ENCODE peak calls at places on chromosomes 1 and 21, in seven cellular contexts. One of them, this sample, is unnamed.

GRCh38 chr1:150613061-150613920 is 16.1 kb downstream of the ENSA start:
- DNase-seq in activated CD8-positive, alpha-beta memory T cell treated with anti-CD3 and anti-CD28 coated beads for 24 hours: no peak
- DNase-seq in activated B cell treated with CpG ODN at 0.5 μM for 24 hours: no peak
- DNase-seq in AG08395: peak; percentile 71
- DNase-seq in H9: no peak
- DNase-seq in iPS-NIHi11: no peak
- DNase-seq in mucosa of descending colon: no peak
- DNase-seq in this sample: no peak

GRCh38 chr1:56469640-56470371 is 109.6 kb downstream of the PLPP3 start:
- DNase-seq in activated CD8-positive, alpha-beta memory T cell treated with anti-CD3 and anti-CD28 coated beads for 24 hours: no peak
- DNase-seq in activated B cell treated with CpG ODN at 0.5 μM for 24 hours: no peak
- DNase-seq in AG08395: peak; percentile 58
- DNase-seq in H9: no peak
- DNase-seq in iPS-NIHi11: no peak
- DNase-seq in mucosa of descending colon: no peak
- DNase-seq in this sample: peak; percentile 51

GRCh38 chr1:7366955-7367665 is 404.0 kb upstream of the VAMP3 start:
- DNase-seq in activated CD8-positive, alpha-beta memory T cell treated with anti-CD3 and anti-CD28 coated beads for 24 hours: no peak
- DNase-seq in activated B cell treated with CpG ODN at 0.5 μM for 24 hours: no peak
- DNase-seq in AG08395: no peak
- DNase-seq in H9: no peak
- DNase-seq in iPS-NIHi11: no peak
- DNase-seq in mucosa of descending colon: peak; percentile 73
- DNase-seq in this sample: no peak

GRCh38 chr1:167617100-167617949 is 12.7 kb upstream of the RCSD1 start:
- DNase-seq in activated CD8-positive, alpha-beta memory T cell treated with anti-CD3 and anti-CD28 coated beads for 24 hours: no peak
- DNase-seq in activated B cell treated with CpG ODN at 0.5 μM for 24 hours: peak; percentile 62
- DNase-seq in AG08395: peak; percentile 22
- DNase-seq in H9: no peak
- DNase-seq in iPS-NIHi11: peak; percentile 74
- DNase-seq in mucosa of descending colon: no peak
- DNase-seq in this sample: no peak

GRCh38 chr1:110617589-110617988 is 11.4 kb upstream of the KCNA2 start:
- DNase-seq in activated CD8-positive, alpha-beta memory T cell treated with anti-CD3 and anti-CD28 coated beads for 24 hours: no peak
- DNase-seq in activated B cell treated with CpG ODN at 0.5 μM for 24 hours: no peak
- DNase-seq in AG08395: no peak
- DNase-seq in H9: no peak
- DNase-seq in iPS-NIHi11: no peak
- DNase-seq in mucosa of descending colon: no peak
- DNase-seq in this sample: no peak

GRCh38 chr1:39646232-39647081 is 7.0 kb upstream of the HEYL start:
- DNase-seq in activated CD8-positive, alpha-beta memory T cell treated with anti-CD3 and anti-CD28 coated beads for 24 hours: no peak
- DNase-seq in activated B cell treated with CpG ODN at 0.5 μM for 24 hours: no peak
- DNase-seq in AG08395: peak; percentile 84
- DNase-seq in H9: peak; percentile 77
- DNase-seq in iPS-NIHi11: peak; percentile 46
- DNase-seq in mucosa of descending colon: no peak
- DNase-seq in this sample: peak; percentile 79

GRCh38 chr1:15939181-15940109 is 36.5 kb downstream of the ZBTB17 start:
- DNase-seq in activated CD8-positive, alpha-beta memory T cell treated with anti-CD3 and anti-CD28 coated beads for 24 hours: peak; percentile 57
- DNase-seq in activated B cell treated with CpG ODN at 0.5 μM for 24 hours: no peak
- DNase-seq in AG08395: peak; percentile 56
- DNase-seq in H9: no peak
- DNase-seq in iPS-NIHi11: no peak
- DNase-seq in mucosa of descending colon: no peak
- DNase-seq in this sample: peak; percentile 67

GRCh38 chr1:34597877-34598514 is 156.9 kb upstream of the GJB5 start:
- DNase-seq in activated CD8-positive, alpha-beta memory T cell treated with anti-CD3 and anti-CD28 coated beads for 24 hours: peak; percentile 76
- DNase-seq in activated B cell treated with CpG ODN at 0.5 μM for 24 hours: peak; percentile 32
- DNase-seq in AG08395: peak; percentile 79
- DNase-seq in H9: peak; percentile 88
- DNase-seq in iPS-NIHi11: peak; percentile 90
- DNase-seq in mucosa of descending colon: peak; percentile 48
- DNase-seq in this sample: peak; percentile 82

GRCh38 chr1:199404976-199405375 is 622.5 kb upstream of the NR5A2 start:
- DNase-seq in activated CD8-positive, alpha-beta memory T cell treated with anti-CD3 and anti-CD28 coated beads for 24 hours: no peak
- DNase-seq in activated B cell treated with CpG ODN at 0.5 μM for 24 hours: no peak
- DNase-seq in AG08395: no peak
- DNase-seq in H9: no peak
- DNase-seq in iPS-NIHi11: no peak
- DNase-seq in mucosa of descending colon: no peak
- DNase-seq in this sample: no peak

GRCh38 chr21:21064353-21064752 is 66.1 kb downstream of the NCAM2 start:
- DNase-seq in activated CD8-positive, alpha-beta memory T cell treated with anti-CD3 and anti-CD28 coated beads for 24 hours: no peak
- DNase-seq in activated B cell treated with CpG ODN at 0.5 μM for 24 hours: no peak
- DNase-seq in AG08395: no peak
- DNase-seq in H9: no peak
- DNase-seq in iPS-NIHi11: no peak
- DNase-seq in mucosa of descending colon: no peak
- DNase-seq in this sample: no peak